ENCODE peak calls at places on chromosomes 1 and 21, in nine cellular contexts. C is GM23338; E is effector memory CD4-positive, alpha-beta T cell; Q is OCI-LY7; A is psoas muscle; F is SJSA1; D is foreskin fibroblast; U is AG09309; H is neuronal stem cell. T is an unnamed sample.

GRCh38 chr1:170657275-170657853 is 6.6 kb upstream of the PRRX1 start:
- DNase-seq in C (peak), E (no peak), Q (no peak), A (no peak), F (no peak), D (no peak), U (no peak), H (no peak), T (no peak)

GRCh38 chr1:89810880-89811279 is 10.0 kb upstream of the LRRC8D start:
- DNase-seq in C (no peak), E (no peak), Q (no peak), A (no peak), F (no peak), D (no peak), U (no peak), H (no peak), T (no peak)

GRCh38 chr1:63991685-63992084 is 211.7 kb upstream of the UBE2U start:
- DNase-seq in C (no peak), E (no peak), Q (no peak), A (no peak), F (no peak), D (no peak), U (no peak), H (no peak), T (no peak)

GRCh38 chr1:187809547-187809946 is 980.8 kb downstream of the PLA2G4A start:
- DNase-seq in C (no peak), E (no peak), Q (no peak), A (no peak), F (no peak), D (no peak), U (no peak), H (no peak), T (no peak)

GRCh38 chr21:45130324-45130774 is 56.0 kb downstream of the ADARB1 start:
- DNase-seq in C (no peak), E (no peak), Q (no peak), A (no peak), F (peak), D (peak), U (no peak), H (no peak), T (no peak)

GRCh38 chr1:113195115-113195845 is 122.3 kb downstream of the LRIG2 start:
- DNase-seq in C (no peak), E (no peak), Q (no peak), A (no peak), F (no peak), D (no peak), U (no peak), H (no peak), T (no peak)

GRCh38 chr21:41601573-41602371 is 93.8 kb upstream of the TMPRSS2 start:
- DNase-seq in C (no peak), E (no peak), Q (no peak), A (no peak), F (peak), D (peak), U (no peak), H (no peak), T (no peak)

GRCh38 chr21:34113842-34114241 is 40.5 kb downstream of the MRPS6 start:
- DNase-seq in C (peak), E (no peak), Q (no peak), A (no peak), F (no peak), D (no peak), U (no peak), H (no peak), T (no peak)

GRCh38 chr1:28323720-28324119 is 5.1 kb upstream of the MED18 start:
- DNase-seq in C (no peak), E (no peak), Q (no peak), A (no peak), F (no peak), D (no peak), U (no peak), H (no peak), T (no peak)

DNA sequence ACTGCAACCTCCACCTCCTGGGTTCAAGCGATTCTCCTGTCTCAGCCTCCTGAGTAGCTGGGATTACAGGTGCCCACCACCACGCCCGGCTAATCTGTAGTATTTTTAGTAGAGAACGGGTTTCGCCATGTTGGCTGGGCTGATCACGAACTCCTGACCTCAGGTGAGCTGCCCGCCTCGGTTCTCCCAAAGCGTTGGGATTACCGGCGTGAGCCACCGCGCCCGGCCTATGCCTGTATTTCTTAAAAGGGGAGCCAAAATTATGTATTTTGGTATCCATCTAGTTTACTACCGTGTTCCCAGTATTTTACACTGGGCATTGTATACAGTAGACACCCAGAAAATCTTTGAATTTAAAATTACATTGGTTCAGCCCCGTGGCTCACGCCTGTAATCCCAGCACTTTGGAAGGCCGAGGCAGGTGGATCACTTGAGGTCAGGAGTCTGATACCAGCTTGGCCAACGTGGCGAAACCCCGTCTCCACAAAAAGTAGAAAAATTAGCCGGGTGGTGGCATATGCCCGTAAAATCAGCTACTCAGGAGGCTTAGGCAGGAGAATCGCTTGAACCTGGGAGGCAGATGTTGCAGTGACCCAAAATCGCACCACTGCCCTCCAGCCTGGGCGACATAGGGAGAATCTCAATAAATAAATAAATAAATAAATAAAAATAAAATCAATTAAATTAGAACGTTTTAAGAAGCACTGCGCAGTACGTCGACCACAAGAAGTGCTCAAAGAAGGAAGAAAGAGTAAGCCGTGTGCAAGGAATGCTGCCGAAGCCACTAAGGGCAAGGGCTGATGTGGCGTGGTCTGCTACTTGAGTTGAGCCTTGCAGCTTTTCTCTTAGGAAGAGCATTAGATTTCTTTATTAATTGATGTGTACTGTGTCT is 1.5 kb upstream of the THRAP3 start:
- DNase-seq in C (peak), E (no peak), Q (no peak), A (no peak), F (no peak), D (no peak), U (no peak), H (no peak), T (no peak)
- H3K4me3 ChIP-seq in C (peak), E (peak), Q (peak), A (peak), F (peak), D (peak), U (peak), H (peak), T (peak)

GRCh38 chr1:77280962-77281361 is 857 bp upstream of the AK5 start:
- DNase-seq in C (no peak), E (no peak), Q (no peak), A (no peak), F (no peak), D (no peak), U (no peak), H (no peak), T (no peak)
- H3K4me3 ChIP-seq in C (peak), E (peak), Q (no peak), A (no peak), F (no peak), D (no peak), U (no peak), H (no peak), T (no peak)

GRCh38 chr1:189150624-189151023 is 1327.0 kb downstream of the BRINP3 start:
- DNase-seq in C (no peak), E (no peak), Q (no peak), A (no peak), F (no peak), D (no peak), U (no peak), H (no peak), T (no peak)
- H3K4me3 ChIP-seq in C (no peak), E (no peak), Q (no peak), A (no peak), F (no peak), D (no peak), U (no peak), H (no peak), T (no peak)

GRCh38 chr21:35400233-35400939 is 351.3 kb upstream of the RUNX1 start:
- DNase-seq in C (peak), E (no peak), Q (peak), A (no peak), F (no peak), D (peak), U (no peak), H (peak), T (peak)
- H3K4me3 ChIP-seq in C (no peak), E (no peak), Q (peak), A (peak), F (no peak), D (no peak), U (no peak), H (no peak), T (peak)

GRCh38 chr1:219176168-219176567 is 2.5 kb downstream of the LYPLAL1 start:
- DNase-seq in C (no peak), E (no peak), Q (no peak), A (no peak), F (no peak), D (no peak), U (no peak), H (no peak), T (no peak)
- H3K4me3 ChIP-seq in C (no peak), E (no peak), Q (no peak), A (peak), F (no peak), D (no peak), U (no peak), H (no peak), T (no peak)

T was measured in Jurkat, Clone E6-1.